ENCODE peak calls at places on chromosomes 16 and 17, in five cellular contexts. I, D, C, L and P are unnamed samples.

GRCh38 chr17:37700881-37701280 is 44.0 kb downstream of the HNF1B start:
- DNase-seq in I (no peak), D (no peak), C (no peak), L (no peak), P (no peak)

GRCh38 chr16:81602377-81602776 is 157.8 kb downstream of the CMIP start:
- DNase-seq in I (no peak), D (no peak), C (no peak), L (no peak), P (no peak)

GRCh38 chr16:87153326-87153725 is 163.9 kb downstream of the C16orf95 start:
- DNase-seq in I (no peak), D (no peak), C (no peak), L (no peak), P (no peak)

GRCh38 chr17:64148699-64149098 is 18.8 kb upstream of the ERN1 start:
- DNase-seq in I (peak), D (no peak), C (peak), L (no peak), P (peak)

GRCh38 chr16:1665829-1666228 is 12.2 kb upstream of the JPT2 start:
- DNase-seq in I (no peak), D (no peak), C (no peak), L (no peak), P (no peak)

GRCh38 chr16:73713301-73713700 is 583.3 kb upstream of the PSMD7 start:
- DNase-seq in I (no peak), D (no peak), C (peak), L (no peak), P (no peak)

GRCh38 chr17:57627591-57627990 is 117.5 kb downstream of the CCDC182 start:
- DNase-seq in I (no peak), D (no peak), C (no peak), L (no peak), P (no peak)

GRCh38 chr17:47257651-47258339 is 4.2 kb downstream of the ITGB3 start:
- DNase-seq in I (peak), D (no peak), C (no peak), L (no peak), P (peak)

GRCh38 chr16:66849021-66849420 is 4.8 kb downstream of the CA7 start:
- DNase-seq in I (no peak), D (no peak), C (no peak), L (no peak), P (no peak)

GRCh38 chr17:37787055-37787720 is 42.3 kb upstream of the HNF1B start:
- DNase-seq in I (peak), D (no peak), C (peak), L (no peak), P (no peak)

GRCh38 chr16:12750554-12750918 is 53.2 kb downstream of the CPPED1 start:
- DNase-seq in I (no peak), D (no peak), C (no peak), L (no peak), P (no peak)

GRCh38 chr17:48834973-48835372 is 4.1 kb downstream of the CALCOCO2 start:
- DNase-seq in I (no peak), D (no peak), C (no peak), L (no peak), P (no peak)

GRCh38 chr16:78576941-78577340 is 477.5 kb downstream of the WWOX start:
- DNase-seq in I (no peak), D (no peak), C (no peak), L (no peak), P (peak)

GRCh38 chr16:51821527-51821926 is 670.5 kb upstream of the SALL1 start:
- DNase-seq in I (no peak), D (no peak), C (no peak), L (no peak), P (no peak)

GRCh38 chr17:60827920-60828319 is 150.3 kb downstream of the BCAS3 start:
- DNase-seq in I (no peak), D (no peak), C (no peak), L (no peak), P (no peak)

GRCh38 chr16:78094166-78094565 is 5.3 kb upstream of the WWOX start:
- DNase-seq in I (no peak), D (no peak), C (no peak), L (no peak), P (no peak)

GRCh38 chr17:38508570-38508950 is 80.3 kb downstream of the ARHGAP23 start:
- DNase-seq in I (no peak), D (no peak), C (no peak), L (no peak), P (no peak)

GRCh38 chr17:17395246-17395802 is 81.5 kb upstream of the MED9 start:
- DNase-seq in I (no peak), D (no peak), C (no peak), L (no peak), P (no peak)

GRCh38 chr17:78127888-78128615 is 503 bp downstream of the TMC6 start:
- DNase-seq in I (no peak), D (no peak), C (peak), L (no peak), P (peak)

GRCh38 chr17:59545942-59546341 is 19.5 kb upstream of the DHX40 start:
- DNase-seq in I (no peak), D (no peak), C (no peak), L (no peak), P (no peak)

GRCh38 chr16:31493506-31494125 is 10.7 kb downstream of the SLC5A2 start:
- DNase-seq in I (no peak), D (no peak), C (no peak), L (no peak), P (no peak)

GRCh38 chr17:2068101-2068518 is 13.2 kb downstream of the HIC1 start:
- DNase-seq in I (peak), D (no peak), C (no peak), L (no peak), P (no peak)

GRCh38 chr16:11224096-11224893 is 31.7 kb downstream of the SOCS1 start:
- DNase-seq in I (no peak), D (peak), C (no peak), L (no peak), P (no peak)